ENCODE peak calls at places on chromosomes 12 and 14, in five cellular contexts. H is pancreas, Z is stomach, R is aorta, W is heart right ventricle. O is an unnamed sample. For H3K4me1, the result is how much of the 10 kb centered on the place peaks cover.

GRCh38 chr12:15534322-15534721 is 212.0 kb downstream of the PTPRO start:
- DNase-seq in R (no peak), H (no peak), Z (no peak), W (no peak), O (no peak)

GRCh38 chr14:26163761-26164160 is 434.1 kb downstream of the NOVA1 start:
- DNase-seq in R (no peak), W (no peak), Z (no peak), H (no peak), O (no peak)

GRCh38 chr12:63814146-63814774 is 30.2 kb upstream of the SRGAP1 start:
- DNase-seq in Z (no peak), W (no peak), H (no peak), R (no peak), O (no peak)

GRCh38 chr12:9104767-9105423 is 10.8 kb downstream of the A2M start:
- DNase-seq in W (no peak), R (no peak), Z (no peak), H (no peak), O (no peak)

GRCh38 chr12:5305425-5305824 is 126.5 kb upstream of the NTF3 start:
- DNase-seq in R (peak), W (no peak), H (no peak), Z (no peak), O (no peak)

GRCh38 chr14:89027097-89027740 is 202.8 kb downstream of the TTC8 start:
- DNase-seq in W (peak), R (peak), H (peak), Z (peak), O (no peak)

GRCh38 chr12:89126712-89127111 is 225.6 kb downstream of the DUSP6 start:
- DNase-seq in R (no peak), W (no peak), Z (no peak), H (no peak), O (no peak)

GRCh38 chr12:15757553-15758255 is 31.5 kb downstream of the EPS8 start:
- DNase-seq in R (peak), W (no peak), H (no peak), Z (peak), O (no peak)

GRCh38 chr12:50282581-50283229 is 615 bp downstream of the LIMA1 start:
- DNase-seq in Z (no peak), H (no peak), W (no peak), R (no peak), O (no peak)

GRCh38 chr12:49698619-49699545 is 8.3 kb downstream of the FMNL3 start:
- DNase-seq in H (no peak), R (peak), W (peak), Z (no peak), O (no peak)

GRCh38 chr14:49598182-49598478 is 610 bp upstream of the LRR1 start:
- DNase-seq in R (no peak), W (no peak), Z (peak), H (no peak), O (no peak)

GRCh38 chr12:113241191-113242017 is 20.1 kb downstream of the TPCN1 start:
- DNase-seq in H (no peak), Z (peak), W (no peak), R (no peak), O (peak)
- H3K4me1 ChIP-seq in H (half or more), Z (half or more), W (under half), R (under half), O (half or more)

GRCh38 chr12:55930771-55931316 is at the start of gene DGKA:
- DNase-seq in Z (peak), H (no peak), R (peak), W (peak), O (no peak)
- H3K4me1 ChIP-seq in Z (under half), H (under half), R (under half), W (under half), O (under half)

GRCh38 chr12:76698966-76699365 is 64.9 kb upstream of the ZDHHC17 start:
- DNase-seq in R (no peak), W (no peak), Z (no peak), H (no peak), O (no peak)
- H3K4me1 ChIP-seq in R (under half), W (under half), Z (under half), H (under half), O (under half)

GRCh38 chr12:93430280-93430679 is 11.5 kb downstream of the UBE2N start:
- DNase-seq in W (no peak), R (no peak), H (no peak), Z (no peak), O (no peak)
- H3K4me1 ChIP-seq in W (under half), R (under half), H (under half), Z (under half), O (under half)

GRCh38 chr12:31591308-31591901 is 469 bp upstream of the DENND5B start:
- DNase-seq in R (no peak), Z (no peak), W (peak), H (no peak), O (peak)
- H3K4me1 ChIP-seq in R (under half), Z (under half), W (under half), H (under half), O (under half)

GRCh38 chr14:99247772-99248171 is 24.2 kb downstream of the BCL11B start:
- DNase-seq in H (no peak), W (no peak), Z (no peak), R (no peak), O (no peak)
- H3K4me1 ChIP-seq in H (under half), W (under half), Z (under half), R (under half), O (under half)